ENCODE peak calls at places on chromosomes 4 and X, in nine cellular contexts. L, Y, W, I, C, J, E, G and V are unnamed samples.

GRCh38 chrX:34849371-34849770 is 93.2 kb upstream of the FAM47B start:
- DNase-seq in L (no peak), Y (no peak), W (no peak), I (no peak), C (no peak), J (no peak), E (no peak), G (no peak), V (no peak)

GRCh38 chr4:76857010-76857409 is 40.9 kb downstream of the SOWAHB start:
- DNase-seq in L (no peak), Y (no peak), W (no peak), I (no peak), C (no peak), J (no peak), E (no peak), G (no peak), V (no peak)

GRCh38 chr4:43224591-43224990 is 332.1 kb downstream of the GRXCR1 start:
- DNase-seq in L (no peak), Y (no peak), W (no peak), I (no peak), C (no peak), J (no peak), E (no peak), G (no peak), V (no peak)

GRCh38 chr4:106717094-106717493 is 319.0 kb downstream of the DKK2 start:
- DNase-seq in L (no peak), Y (no peak), W (no peak), I (no peak), C (no peak), J (no peak), E (no peak), G (no peak), V (no peak)

GRCh38 chrX:66074920-66075879 is 35.3 kb upstream of the VSIG4 start:
- DNase-seq in L (peak), Y (no peak), W (no peak), I (peak), C (no peak), J (peak), E (no peak), G (peak), V (no peak)

GRCh38 chr4:8507251-8507570 is 66.6 kb downstream of the TRMT44 start:
- DNase-seq in L (no peak), Y (no peak), W (no peak), I (no peak), C (no peak), J (peak), E (no peak), G (peak), V (no peak)

GRCh38 chr4:5524900-5525299 is 183.5 kb downstream of the EVC2 start:
- DNase-seq in L (no peak), Y (no peak), W (peak), I (no peak), C (no peak), J (no peak), E (no peak), G (no peak), V (peak)

GRCh38 chr4:80266267-80266901 is at the start of gene FGF5:
- DNase-seq in L (peak), Y (no peak), W (peak), I (peak), C (no peak), J (peak), E (no peak), G (peak), V (no peak)

GRCh38 chrX:110293658-110294453 is 24.0 kb downstream of the AMMECR1 start:
- DNase-seq in L (no peak), Y (no peak), W (no peak), I (peak), C (no peak), J (no peak), E (no peak), G (no peak), V (no peak)

GRCh38 chr4:55906999-55907398 is 41.7 kb upstream of the CEP135 start:
- DNase-seq in L (no peak), Y (peak), W (peak), I (no peak), C (no peak), J (no peak), E (no peak), G (no peak), V (no peak)

GRCh38 chr4:101528526-101528925 is 181.2 kb upstream of the PPP3CA start:
- DNase-seq in L (no peak), Y (no peak), W (no peak), I (no peak), C (peak), J (no peak), E (no peak), G (no peak), V (no peak)

DNA sequence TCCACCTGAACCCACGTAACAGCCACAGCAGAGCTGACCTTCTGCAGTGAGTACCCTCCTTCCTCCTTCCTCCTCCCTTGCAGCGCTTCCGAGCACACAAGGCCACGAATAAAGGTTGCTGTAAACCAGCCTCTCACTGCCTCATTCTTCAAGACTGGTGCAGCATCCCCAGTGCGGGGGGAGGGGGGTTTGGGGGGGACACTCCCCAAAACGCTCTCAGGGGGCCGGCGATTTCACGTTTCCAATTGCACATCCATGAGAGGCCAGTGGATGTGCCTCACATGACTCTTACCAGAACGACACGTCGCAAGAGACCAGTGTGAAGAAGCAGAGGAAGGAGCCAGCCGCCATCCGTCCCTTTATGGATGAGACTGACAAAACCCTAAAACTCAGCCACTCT is 5.2 kb downstream of the DHRSX start:
- DNase-seq in L (no peak), Y (no peak), W (no peak), I (no peak), C (no peak), J (peak), E (peak), G (peak), V (no peak)
- TF ChIP-seq POLR2A in L (no peak), Y (no peak), W (no peak), I (no peak), C (no peak), J (no peak), E (no peak), G (no peak), V (no peak)

GRCh38 chr4:87118421-87118820 is 102.0 kb downstream of the KLHL8 start:
- DNase-seq in L (no peak), Y (no peak), W (no peak), I (no peak), C (no peak), J (no peak), E (no peak), G (no peak), V (no peak)

GRCh38 chr4:87120411-87121162 is 99.8 kb downstream of the KLHL8 start:
- DNase-seq in L (peak), Y (no peak), W (peak), I (no peak), C (peak), J (peak), E (no peak), G (no peak), V (no peak)

GRCh38 chr4:87118826-87119225 is 101.6 kb downstream of the KLHL8 start:
- DNase-seq in L (no peak), Y (no peak), W (peak), I (peak), C (no peak), J (no peak), E (no peak), G (no peak), V (no peak)

GRCh38 chr4:87121332-87122065 is 98.9 kb downstream of the KLHL8 start:
- DNase-seq in L (no peak), Y (no peak), W (no peak), I (no peak), C (no peak), J (no peak), E (no peak), G (no peak), V (no peak)

GRCh38 chr4:87119965-87120364 is 100.5 kb downstream of the KLHL8 start:
- DNase-seq in L (no peak), Y (no peak), W (no peak), I (no peak), C (no peak), J (no peak), E (no peak), G (no peak), V (no peak)
- TF ChIP-seq POLR2AphosphoS5 in L (no peak), Y (no peak), W (no peak), I (no peak), C (no peak), J (no peak), E (no peak), G (no peak), V (no peak)

DNA sequence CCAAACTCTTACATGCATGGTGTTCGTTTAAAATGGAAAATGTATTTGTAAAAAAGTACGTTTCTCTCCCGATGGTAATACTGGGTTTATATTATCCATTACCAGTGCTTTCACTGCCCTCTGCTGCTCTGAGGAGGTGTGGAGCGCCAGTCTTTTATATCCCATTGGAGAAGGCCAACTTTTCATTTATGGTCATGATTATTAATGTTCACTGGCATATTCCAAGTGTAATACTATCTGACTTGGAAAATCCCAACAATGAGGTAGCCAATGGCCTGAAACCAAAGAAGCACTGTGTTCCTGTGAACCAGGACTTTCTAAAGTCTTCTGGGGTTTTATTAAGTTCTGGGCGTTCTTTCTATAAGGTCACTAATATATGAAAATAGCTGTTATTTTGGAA is 80.7 kb downstream of the SYNPO2 start:
- DNase-seq in L (peak), Y (peak), W (peak), I (peak), C (peak), J (peak), E (peak), G (no peak), V (peak)
- TF ChIP-seq CTCF in L (peak), Y (peak), W (peak), I (peak), C (peak), J (peak), E (peak), G (peak), V (peak)

GRCh38 chrX:73562458-73562857 is 539 bp upstream of the CHIC1 start:
- DNase-seq in L (no peak), Y (no peak), W (no peak), I (no peak), C (no peak), J (no peak), E (no peak), G (no peak), V (no peak)

GRCh38 chrX:73561791-73562190 is 1.2 kb upstream of the CHIC1 start:
- DNase-seq in L (no peak), Y (no peak), W (no peak), I (no peak), C (no peak), J (no peak), E (no peak), G (no peak), V (no peak)

GRCh38 chrX:73563740-73564073 is 710 bp downstream of the CHIC1 start:
- DNase-seq in L (no peak), Y (no peak), W (peak), I (no peak), C (no peak), J (no peak), E (no peak), G (no peak), V (no peak)

DNA sequence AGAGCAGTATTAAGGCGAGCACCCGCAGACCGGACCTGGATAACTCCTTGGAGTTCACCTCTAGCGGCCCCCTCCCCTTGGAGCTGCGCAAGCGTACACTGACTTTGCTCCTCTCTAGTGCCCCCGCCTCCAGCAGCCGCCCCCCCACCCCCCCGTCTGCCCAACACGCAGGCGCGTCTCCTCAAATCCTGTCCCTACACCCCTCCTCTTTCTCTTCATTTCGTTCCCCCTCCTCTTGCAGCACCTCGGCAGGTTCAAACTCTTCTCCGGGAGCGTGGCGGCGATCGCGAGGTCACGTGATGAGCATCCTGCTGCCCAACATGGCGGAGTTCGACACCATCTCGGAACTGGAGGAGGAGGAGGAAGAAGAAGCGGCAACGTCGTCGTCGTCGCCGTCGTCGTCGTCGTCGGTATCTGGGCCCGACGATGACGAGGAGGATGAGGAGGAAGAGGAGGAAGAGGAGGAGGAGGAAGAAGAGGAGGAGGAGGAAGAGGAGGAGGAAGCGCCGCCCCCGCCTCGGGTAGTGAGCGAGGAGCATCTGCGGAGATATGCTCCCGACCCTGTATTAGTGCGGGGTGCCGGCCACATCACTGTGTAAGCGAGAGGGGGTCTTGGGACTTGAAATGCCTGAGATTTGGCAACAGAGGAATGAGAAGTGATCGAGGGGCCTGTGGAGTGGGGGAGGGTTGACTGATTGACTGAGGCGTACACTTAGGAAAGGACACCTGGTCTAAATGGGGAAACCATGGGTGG is at the start of gene CHIC1:
- DNase-seq in L (peak), Y (no peak), W (peak), I (peak), C (no peak), J (peak), E (peak), G (peak), V (peak)
- TF ChIP-seq POLR2A in L (no peak), Y (no peak), W (no peak), I (peak), C (no peak), J (no peak), E (no peak), G (no peak), V (no peak)